ENCODE peak calls at places on chromosome 2, in four cellular contexts. One of them, this sample, is unnamed.

GRCh38 chr2:64482765-64483504 is 29.0 kb downstream of the LGALSL start:
- DNase-seq in K562: no peak
- DNase-seq in Panc1: no peak
- DNase-seq in A549: no peak
- DNase-seq in this sample: no peak

GRCh38 chr2:217966399-217967068 is 36.3 kb downstream of the TNS1 start:
- DNase-seq in Panc1: no peak
- DNase-seq in A549: no peak
- DNase-seq in K562: no peak
- DNase-seq in this sample: no peak

GRCh38 chr2:94870392-94871225 is 621 bp upstream of the TEKT4 start:
- DNase-seq in K562: peak
- DNase-seq in Panc1: no peak
- DNase-seq in A549: peak
- DNase-seq in this sample: no peak

GRCh38 chr2:7692657-7693161 is 775.5 kb downstream of the RNF144A start:
- DNase-seq in K562: no peak
- DNase-seq in Panc1: no peak
- DNase-seq in A549: peak
- DNase-seq in this sample: no peak

GRCh38 chr2:80238692-80239469 is 65.7 kb downstream of the LRRTM1 start:
- DNase-seq in A549: peak
- DNase-seq in Panc1: peak
- DNase-seq in K562: peak
- DNase-seq in this sample: peak

GRCh38 chr2:150013011-150013410 is 425.4 kb upstream of the MMADHC start:
- DNase-seq in A549: no peak
- DNase-seq in K562: no peak
- DNase-seq in Panc1: no peak
- DNase-seq in this sample: no peak

GRCh38 chr2:119173556-119174060 is 15.1 kb upstream of the C1QL2 start:
- DNase-seq in A549: no peak
- DNase-seq in K562: no peak
- DNase-seq in Panc1: no peak
- DNase-seq in this sample: no peak

GRCh38 chr2:149814049-149814448 is 226.5 kb upstream of the MMADHC start:
- DNase-seq in Panc1: no peak
- DNase-seq in K562: no peak
- DNase-seq in A549: no peak
- DNase-seq in this sample: no peak

GRCh38 chr2:96608459-96609455 is 29.4 kb downstream of the KANSL3 start:
- DNase-seq in A549: peak
- DNase-seq in Panc1: peak
- DNase-seq in K562: peak
- DNase-seq in this sample: no peak

GRCh38 chr2:204004912-204005311 is 68.3 kb downstream of the ICOS start:
- DNase-seq in A549: no peak
- DNase-seq in K562: no peak
- DNase-seq in Panc1: no peak
- DNase-seq in this sample: no peak

GRCh38 chr2:135490381-135490780 is 40.6 kb downstream of the ZRANB3 start:
- DNase-seq in K562: no peak
- DNase-seq in A549: no peak
- DNase-seq in Panc1: no peak
- DNase-seq in this sample: no peak

GRCh38 chr2:234939576-234939975 is 12.2 kb upstream of the SH3BP4 start:
- DNase-seq in K562: no peak
- DNase-seq in A549: no peak
- DNase-seq in Panc1: no peak
- DNase-seq in this sample: no peak

GRCh38 chr2:148927010-148927409 is 52.0 kb downstream of the KIF5C start:
- DNase-seq in K562: peak
- DNase-seq in A549: no peak
- DNase-seq in Panc1: no peak
- DNase-seq in this sample: peak

GRCh38 chr2:65500319-65501040 is 68.1 kb upstream of the SPRED2 start:
- DNase-seq in Panc1: no peak
- DNase-seq in A549: no peak
- DNase-seq in K562: no peak
- DNase-seq in this sample: no peak
- TF ChIP-seq REST in Panc1: no peak
- TF ChIP-seq REST in A549: no peak
- TF ChIP-seq REST in K562: no peak
- TF ChIP-seq REST in this sample: no peak

GRCh38 chr2:176085861-176086771 is 2.4 kb upstream of the EVX2 start:
- DNase-seq in A549: peak
- DNase-seq in Panc1: no peak
- DNase-seq in K562: peak
- DNase-seq in this sample: peak
- H3K4me3 ChIP-seq in A549: peak
- H3K4me3 ChIP-seq in Panc1: peak
- H3K4me3 ChIP-seq in K562: no peak
- H3K4me3 ChIP-seq in this sample: no peak

DNA sequence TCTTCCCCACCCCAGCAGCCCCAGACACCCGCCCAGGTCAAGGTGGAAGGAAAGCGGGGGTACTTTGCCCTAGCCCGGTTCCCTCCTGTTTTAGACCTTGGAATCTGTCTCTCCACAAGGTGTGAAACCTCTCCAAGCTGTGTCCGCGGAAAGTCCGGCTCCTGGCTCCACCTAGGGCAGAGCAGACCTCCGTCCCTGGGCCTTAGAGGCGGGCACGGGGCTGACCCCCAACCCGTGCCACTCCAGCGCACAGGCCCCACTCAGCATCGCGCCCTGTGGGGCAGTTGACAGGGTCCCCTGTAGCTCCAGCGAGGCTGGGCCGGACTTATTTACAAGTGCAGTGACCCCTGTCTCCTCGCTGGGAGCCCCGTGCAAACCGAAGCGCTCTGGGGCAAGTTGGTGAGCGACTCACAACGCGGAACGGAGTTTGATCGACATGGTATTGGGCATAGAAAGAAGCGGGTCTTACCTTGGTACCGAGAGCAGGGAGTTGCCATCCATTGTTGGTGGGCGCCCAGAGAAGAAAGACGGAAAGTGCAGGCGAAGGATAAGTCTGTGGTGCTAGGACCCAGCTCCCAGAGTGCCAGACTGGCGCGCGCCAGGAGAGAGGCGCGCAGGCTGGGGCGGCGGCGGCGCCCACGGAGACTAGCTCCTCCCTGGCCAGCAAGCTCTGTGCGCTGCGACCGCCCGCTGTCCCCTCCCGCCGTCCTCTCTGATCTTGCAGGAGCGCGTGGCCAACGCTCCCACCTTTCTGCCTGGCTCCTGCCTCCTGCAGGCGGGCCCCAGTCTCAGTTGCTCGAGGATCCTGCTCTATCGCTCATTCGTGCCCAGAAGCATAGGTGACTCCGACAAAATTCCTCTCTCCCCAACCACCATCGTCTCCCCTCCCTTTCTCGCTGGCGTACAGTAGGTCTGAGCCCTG is at the start of gene SPHKAP:
- DNase-seq in A549: peak
- DNase-seq in K562: no peak
- DNase-seq in Panc1: no peak
- DNase-seq in this sample: no peak
- TF ChIP-seq CTCF in A549: no peak
- TF ChIP-seq CTCF in K562: no peak
- TF ChIP-seq CTCF in Panc1: no peak
- TF ChIP-seq CTCF in this sample: no peak

GRCh38 chr2:53970898-53971681 is at the start of gene PSME4:
- DNase-seq in Panc1: no peak
- DNase-seq in K562: peak
- DNase-seq in A549: peak
- DNase-seq in this sample: peak
- TF ChIP-seq REST in Panc1: no peak
- TF ChIP-seq REST in K562: no peak
- TF ChIP-seq REST in A549: no peak
- TF ChIP-seq REST in this sample: no peak

GRCh38 chr2:36507408-36507812 is 90.6 kb downstream of the FEZ2 start:
- DNase-seq in K562: peak
- DNase-seq in Panc1: peak
- DNase-seq in A549: peak
- DNase-seq in this sample: peak

GRCh38 chr2:36511858-36512630 is 85.9 kb downstream of the FEZ2 start:
- DNase-seq in A549: no peak
- DNase-seq in Panc1: no peak
- DNase-seq in K562: peak
- DNase-seq in this sample: no peak

GRCh38 chr2:36512705-36513104 is 85.3 kb downstream of the FEZ2 start:
- DNase-seq in A549: no peak
- DNase-seq in Panc1: no peak
- DNase-seq in K562: peak
- DNase-seq in this sample: no peak

GRCh38 chr2:36513661-36514060 is 84.3 kb downstream of the FEZ2 start:
- DNase-seq in A549: no peak
- DNase-seq in Panc1: no peak
- DNase-seq in K562: no peak
- DNase-seq in this sample: no peak

DNA sequence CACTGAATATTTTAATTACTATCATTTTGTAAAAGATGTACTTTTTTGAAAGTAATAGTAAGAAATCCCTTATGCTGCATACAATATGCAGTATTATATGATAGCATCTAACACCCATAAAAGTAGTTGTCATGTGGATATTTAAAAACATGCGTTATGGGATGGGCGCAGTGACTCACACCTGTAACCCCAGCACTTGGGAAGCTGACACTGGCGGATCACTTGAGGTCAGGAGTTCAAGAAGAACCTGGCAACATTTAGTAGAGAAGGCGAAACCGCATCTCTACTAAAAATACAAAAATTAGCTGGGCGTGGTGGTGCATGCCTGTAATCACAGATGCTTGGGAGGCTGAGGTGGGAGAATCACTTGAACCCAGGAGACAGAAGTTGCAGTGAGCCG is 88.9 kb downstream of the FEZ2 start:
- DNase-seq in A549: no peak
- DNase-seq in Panc1: no peak
- DNase-seq in K562: no peak
- DNase-seq in this sample: no peak
- H3K4me3 ChIP-seq in A549: no peak
- H3K4me3 ChIP-seq in Panc1: no peak
- H3K4me3 ChIP-seq in K562: no peak
- H3K4me3 ChIP-seq in this sample: no peak

DNA sequence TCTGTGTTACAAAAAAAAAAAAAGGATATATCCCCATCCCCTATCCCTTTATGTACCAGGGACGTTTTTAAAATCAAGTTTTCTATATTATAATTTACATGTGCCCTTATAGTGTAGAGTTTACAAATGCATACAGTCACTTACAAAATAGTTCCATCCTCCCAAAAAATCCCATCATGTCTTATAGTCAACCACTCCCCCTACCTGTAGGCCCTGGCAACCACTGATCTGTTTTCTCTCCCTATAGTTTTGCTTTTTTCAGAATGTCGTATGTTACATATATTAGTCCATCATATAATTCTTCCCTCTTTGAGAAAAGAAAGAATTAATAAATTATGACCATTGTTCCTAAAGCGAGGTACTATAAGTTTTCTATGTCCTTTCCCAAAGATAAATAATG is 17.8 kb downstream of the CFAP210 start:
- DNase-seq in Panc1: no peak
- DNase-seq in A549: no peak
- DNase-seq in K562: no peak
- DNase-seq in this sample: no peak
- TF ChIP-seq CTCF in Panc1: peak
- TF ChIP-seq CTCF in A549: no peak
- TF ChIP-seq CTCF in K562: no peak
- TF ChIP-seq CTCF in this sample: no peak

DNA sequence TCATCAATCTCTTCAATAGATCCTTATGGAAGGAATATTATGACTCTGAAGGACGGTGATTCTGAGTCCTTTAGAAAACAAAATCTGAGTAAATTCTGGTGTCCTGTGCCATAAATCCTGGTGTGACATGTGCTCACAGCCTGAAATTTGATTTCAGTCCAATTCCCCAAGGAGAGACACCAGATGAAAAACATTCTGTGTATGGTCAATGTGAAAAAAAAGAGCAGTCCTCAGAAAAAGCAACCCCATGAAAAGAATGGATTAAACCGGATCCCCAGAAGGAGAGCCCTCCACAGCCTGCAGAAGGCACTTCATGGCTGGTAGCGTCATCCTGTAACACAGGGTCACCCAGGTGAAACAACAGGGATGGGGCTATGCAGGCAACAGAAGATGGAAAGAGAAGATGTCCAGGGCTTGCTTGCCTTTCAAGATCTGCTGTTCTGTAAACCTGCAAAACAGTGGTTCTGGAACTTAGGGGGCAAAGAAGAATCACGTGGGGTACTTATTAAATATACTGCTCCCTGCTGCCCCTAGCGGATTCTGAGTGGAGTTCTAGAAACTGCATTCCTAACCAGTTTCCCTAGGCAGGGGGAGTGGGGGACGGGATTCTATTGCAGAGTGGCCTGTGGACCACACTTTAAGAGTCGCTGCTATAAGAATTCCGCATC is 118.8 kb upstream of the ARL5A start:
- DNase-seq in A549: peak
- DNase-seq in Panc1: no peak
- DNase-seq in K562: peak
- DNase-seq in this sample: no peak
- TF ChIP-seq REST in A549: no peak
- TF ChIP-seq REST in Panc1: no peak
- TF ChIP-seq REST in K562: no peak
- TF ChIP-seq REST in this sample: no peak